ENCODE peak calls at places on chromosomes 6 and 20, in seven cellular contexts. One of them, this sample, is unnamed.
A peak's percentile ranks its signal among the peaks of the same experiment; 100 is the strongest.

GRCh38 chr6:170291271-170292110 is 613 bp upstream of the DLL1 start:
- DNase-seq in suprapubic skin: peak; percentile 89
- DNase-seq in naive thymus-derived CD4-positive, alpha-beta T cell: peak; percentile 54
- DNase-seq in HAP-1: no peak
- DNase-seq in Karpas-422: no peak
- DNase-seq in lower lobe of right lung: peak; percentile 68
- DNase-seq in spleen: peak; percentile 89
- DNase-seq in this sample: peak; percentile 43

GRCh38 chr6:166313255-166314070 is 5.3 kb upstream of the PRR18 start:
- DNase-seq in HAP-1: peak; percentile 37
- DNase-seq in lower lobe of right lung: no peak
- DNase-seq in spleen: no peak
- DNase-seq in Karpas-422: peak; percentile 87
- DNase-seq in suprapubic skin: no peak
- DNase-seq in naive thymus-derived CD4-positive, alpha-beta T cell: no peak
- DNase-seq in this sample: peak; percentile 41

GRCh38 chr6:69044534-69044933 is 409.5 kb downstream of the ADGRB3 start:
- DNase-seq in HAP-1: no peak
- DNase-seq in naive thymus-derived CD4-positive, alpha-beta T cell: no peak
- DNase-seq in suprapubic skin: no peak
- DNase-seq in spleen: no peak
- DNase-seq in Karpas-422: no peak
- DNase-seq in lower lobe of right lung: no peak
- DNase-seq in this sample: no peak

GRCh38 chr20:53816872-53817398 is 223.3 kb upstream of the ZNF217 start:
- DNase-seq in HAP-1: no peak
- DNase-seq in suprapubic skin: no peak
- DNase-seq in lower lobe of right lung: no peak
- DNase-seq in naive thymus-derived CD4-positive, alpha-beta T cell: no peak
- DNase-seq in Karpas-422: no peak
- DNase-seq in spleen: no peak
- DNase-seq in this sample: no peak

GRCh38 chr20:25537890-25538289 is 47.4 kb downstream of the NINL start:
- DNase-seq in spleen: no peak
- DNase-seq in Karpas-422: no peak
- DNase-seq in suprapubic skin: no peak
- DNase-seq in naive thymus-derived CD4-positive, alpha-beta T cell: no peak
- DNase-seq in lower lobe of right lung: no peak
- DNase-seq in HAP-1: no peak
- DNase-seq in this sample: no peak

GRCh38 chr6:107344383-107344782 is 115.0 kb downstream of the PDSS2 start:
- DNase-seq in HAP-1: no peak
- DNase-seq in lower lobe of right lung: no peak
- DNase-seq in spleen: no peak
- DNase-seq in naive thymus-derived CD4-positive, alpha-beta T cell: no peak
- DNase-seq in suprapubic skin: no peak
- DNase-seq in Karpas-422: no peak
- DNase-seq in this sample: no peak

GRCh38 chr20:52103469-52103910 is 88.1 kb downstream of the ZFP64 start:
- DNase-seq in lower lobe of right lung: no peak
- DNase-seq in HAP-1: no peak
- DNase-seq in spleen: no peak
- DNase-seq in suprapubic skin: no peak
- DNase-seq in Karpas-422: no peak
- DNase-seq in naive thymus-derived CD4-positive, alpha-beta T cell: no peak
- DNase-seq in this sample: no peak

GRCh38 chr6:150631283-150631981 is 31.7 kb downstream of the PLEKHG1 start:
- DNase-seq in spleen: peak; percentile 82
- DNase-seq in Karpas-422: peak; percentile 67
- DNase-seq in naive thymus-derived CD4-positive, alpha-beta T cell: no peak
- DNase-seq in HAP-1: no peak
- DNase-seq in lower lobe of right lung: no peak
- DNase-seq in suprapubic skin: no peak
- DNase-seq in this sample: no peak

GRCh38 chr20:11207749-11208502 is 534.1 kb upstream of the JAG1 start:
- DNase-seq in naive thymus-derived CD4-positive, alpha-beta T cell: no peak
- DNase-seq in lower lobe of right lung: no peak
- DNase-seq in HAP-1: no peak
- DNase-seq in Karpas-422: no peak
- DNase-seq in spleen: no peak
- DNase-seq in suprapubic skin: no peak
- DNase-seq in this sample: no peak

GRCh38 chr20:20551409-20551808 is 161.0 kb downstream of the RALGAPA2 start:
- DNase-seq in spleen: no peak
- DNase-seq in lower lobe of right lung: no peak
- DNase-seq in naive thymus-derived CD4-positive, alpha-beta T cell: no peak
- DNase-seq in suprapubic skin: no peak
- DNase-seq in HAP-1: no peak
- DNase-seq in Karpas-422: no peak
- DNase-seq in this sample: no peak

GRCh38 chr20:57310821-57311514 is 18.6 kb upstream of the SPO11 start:
- DNase-seq in lower lobe of right lung: no peak
- DNase-seq in Karpas-422: no peak
- DNase-seq in spleen: peak; percentile 39
- DNase-seq in HAP-1: no peak
- DNase-seq in naive thymus-derived CD4-positive, alpha-beta T cell: no peak
- DNase-seq in suprapubic skin: no peak
- DNase-seq in this sample: no peak

GRCh38 chr6:137024172-137024990 is 20.4 kb downstream of the IL20RA start:
- DNase-seq in lower lobe of right lung: no peak
- DNase-seq in naive thymus-derived CD4-positive, alpha-beta T cell: no peak
- DNase-seq in spleen: no peak
- DNase-seq in HAP-1: no peak
- DNase-seq in Karpas-422: no peak
- DNase-seq in suprapubic skin: no peak
- DNase-seq in this sample: no peak

GRCh38 chr6:132190815-132191175 is 210.5 kb downstream of the MOXD1 start:
- DNase-seq in spleen: no peak
- DNase-seq in lower lobe of right lung: no peak
- DNase-seq in naive thymus-derived CD4-positive, alpha-beta T cell: no peak
- DNase-seq in Karpas-422: no peak
- DNase-seq in suprapubic skin: no peak
- DNase-seq in HAP-1: no peak
- DNase-seq in this sample: no peak

GRCh38 chr20:57713951-57714350 is 4.1 kb upstream of the PMEPA1 start:
- DNase-seq in spleen: no peak
- DNase-seq in naive thymus-derived CD4-positive, alpha-beta T cell: no peak
- DNase-seq in HAP-1: no peak
- DNase-seq in lower lobe of right lung: no peak
- DNase-seq in Karpas-422: no peak
- DNase-seq in suprapubic skin: no peak
- DNase-seq in this sample: no peak

GRCh38 chr6:81465859-81466258 is 286.6 kb downstream of the TENT5A start:
- DNase-seq in naive thymus-derived CD4-positive, alpha-beta T cell: no peak
- DNase-seq in spleen: no peak
- DNase-seq in suprapubic skin: no peak
- DNase-seq in HAP-1: no peak
- DNase-seq in Karpas-422: peak; percentile 41
- DNase-seq in lower lobe of right lung: no peak
- DNase-seq in this sample: no peak

GRCh38 chr6:104639671-104640070 is 220.0 kb downstream of the HACE1 start:
- DNase-seq in lower lobe of right lung: no peak
- DNase-seq in naive thymus-derived CD4-positive, alpha-beta T cell: no peak
- DNase-seq in spleen: no peak
- DNase-seq in HAP-1: no peak
- DNase-seq in suprapubic skin: no peak
- DNase-seq in Karpas-422: no peak
- DNase-seq in this sample: no peak

GRCh38 chr6:85764844-85765243 is 122.2 kb upstream of the SYNCRIP start:
- DNase-seq in HAP-1: no peak
- DNase-seq in lower lobe of right lung: no peak
- DNase-seq in Karpas-422: no peak
- DNase-seq in naive thymus-derived CD4-positive, alpha-beta T cell: no peak
- DNase-seq in spleen: no peak
- DNase-seq in suprapubic skin: no peak
- DNase-seq in this sample: no peak

GRCh38 chr6:44706011-44706410 is 318.5 kb downstream of the CDC5L start:
- DNase-seq in lower lobe of right lung: no peak
- DNase-seq in HAP-1: no peak
- DNase-seq in suprapubic skin: no peak
- DNase-seq in naive thymus-derived CD4-positive, alpha-beta T cell: no peak
- DNase-seq in Karpas-422: no peak
- DNase-seq in spleen: no peak
- DNase-seq in this sample: no peak

GRCh38 chr6:13762648-13763441 is 51.2 kb upstream of the RANBP9 start:
- DNase-seq in suprapubic skin: peak; percentile 82
- DNase-seq in HAP-1: no peak
- DNase-seq in lower lobe of right lung: no peak
- DNase-seq in Karpas-422: no peak
- DNase-seq in spleen: no peak
- DNase-seq in naive thymus-derived CD4-positive, alpha-beta T cell: peak; percentile 33
- DNase-seq in this sample: peak; percentile 18

GRCh38 chr20:51385941-51386530 is 156.5 kb downstream of the NFATC2 start:
- DNase-seq in spleen: peak; percentile 74
- DNase-seq in suprapubic skin: peak; percentile 44
- DNase-seq in lower lobe of right lung: no peak
- DNase-seq in naive thymus-derived CD4-positive, alpha-beta T cell: no peak
- DNase-seq in Karpas-422: peak; percentile 82
- DNase-seq in HAP-1: no peak
- DNase-seq in this sample: peak; percentile 35

GRCh38 chr6:148745926-148746325 is 904 bp upstream of the UST start:
- DNase-seq in spleen: no peak
- DNase-seq in lower lobe of right lung: no peak
- DNase-seq in Karpas-422: no peak
- DNase-seq in naive thymus-derived CD4-positive, alpha-beta T cell: no peak
- DNase-seq in HAP-1: no peak
- DNase-seq in suprapubic skin: no peak
- DNase-seq in this sample: no peak

GRCh38 chr20:44070139-44070900 is 116.7 kb downstream of the JPH2 start:
- DNase-seq in spleen: no peak
- DNase-seq in lower lobe of right lung: no peak
- DNase-seq in HAP-1: no peak
- DNase-seq in suprapubic skin: no peak
- DNase-seq in naive thymus-derived CD4-positive, alpha-beta T cell: peak; percentile 79
- DNase-seq in Karpas-422: no peak
- DNase-seq in this sample: peak; percentile 78

GRCh38 chr6:124057448-124057847 is 253.8 kb downstream of the NKAIN2 start:
- DNase-seq in HAP-1: no peak
- DNase-seq in suprapubic skin: no peak
- DNase-seq in Karpas-422: no peak
- DNase-seq in lower lobe of right lung: no peak
- DNase-seq in spleen: no peak
- DNase-seq in naive thymus-derived CD4-positive, alpha-beta T cell: no peak
- DNase-seq in this sample: no peak

GRCh38 chr6:113433506-113433991 is 423.6 kb upstream of the MARCKS start:
- DNase-seq in naive thymus-derived CD4-positive, alpha-beta T cell: no peak
- DNase-seq in suprapubic skin: peak; percentile 77
- DNase-seq in Karpas-422: no peak
- DNase-seq in HAP-1: no peak
- DNase-seq in spleen: no peak
- DNase-seq in lower lobe of right lung: peak; percentile 59
- DNase-seq in this sample: no peak

GRCh38 chr20:64064145-64064698 is 1.2 kb downstream of the TCEA2 start:
- DNase-seq in lower lobe of right lung: no peak
- DNase-seq in naive thymus-derived CD4-positive, alpha-beta T cell: no peak
- DNase-seq in spleen: no peak
- DNase-seq in HAP-1: no peak
- DNase-seq in suprapubic skin: no peak
- DNase-seq in Karpas-422: peak; percentile 62
- DNase-seq in this sample: no peak
- H3K4me3 ChIP-seq in lower lobe of right lung: peak overlapping the region; percentile 92
- H3K4me3 ChIP-seq in naive thymus-derived CD4-positive, alpha-beta T cell: no peak overlapping the region
- H3K4me3 ChIP-seq in spleen: peak overlapping the region; percentile 87
- H3K4me3 ChIP-seq in HAP-1: peak overlapping the region; percentile 76
- H3K4me3 ChIP-seq in suprapubic skin: peak overlapping the region; percentile 89
- H3K4me3 ChIP-seq in Karpas-422: peak overlapping the region; percentile 85
- H3K4me3 ChIP-seq in this sample: no peak overlapping the region

GRCh38 chr20:23156842-23157423 is 70.8 kb upstream of the CD93 start:
- DNase-seq in naive thymus-derived CD4-positive, alpha-beta T cell: no peak
- DNase-seq in Karpas-422: no peak
- DNase-seq in lower lobe of right lung: no peak
- DNase-seq in HAP-1: no peak
- DNase-seq in spleen: no peak
- DNase-seq in suprapubic skin: no peak
- DNase-seq in this sample: no peak
- H3K4me1 ChIP-seq in naive thymus-derived CD4-positive, alpha-beta T cell: no peaks in the 10 kb centered on the region
- H3K4me1 ChIP-seq in Karpas-422: peaks cover 60% of the 10 kb centered on the region
- H3K4me1 ChIP-seq in lower lobe of right lung: peaks cover 75% of the 10 kb centered on the region
- H3K4me1 ChIP-seq in HAP-1: no peaks in the 10 kb centered on the region
- H3K4me1 ChIP-seq in spleen: peaks cover 13% of the 10 kb centered on the region
- H3K4me1 ChIP-seq in suprapubic skin: peaks cover 68% of the 10 kb centered on the region
- H3K4me1 ChIP-seq in this sample: peaks cover 24% of the 10 kb centered on the region

DNA sequence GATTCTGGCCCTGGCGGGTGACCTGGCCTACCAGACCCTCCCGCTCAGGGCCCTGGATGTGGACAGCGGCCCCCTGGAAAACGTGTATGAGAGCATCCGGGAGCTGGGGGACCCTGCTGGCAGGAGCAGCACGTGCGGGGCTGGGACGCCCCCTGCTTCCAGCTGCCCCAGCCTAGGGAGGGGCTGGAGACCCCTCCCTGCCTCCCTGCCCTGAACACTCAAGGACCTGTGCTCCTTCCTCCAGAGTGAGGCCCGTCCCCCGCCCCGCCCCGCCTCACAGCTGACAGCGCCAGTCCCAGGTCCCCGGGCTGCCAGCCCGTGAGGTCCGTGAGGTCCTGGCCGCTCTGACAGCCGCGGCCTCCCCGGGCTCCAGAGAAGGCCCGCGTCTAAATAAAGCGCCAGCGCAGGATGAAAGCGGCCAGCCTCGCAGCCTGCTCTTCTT is 868 bp upstream of the SLC2A4RG start:
- DNase-seq in suprapubic skin: no peak
- DNase-seq in naive thymus-derived CD4-positive, alpha-beta T cell: peak; percentile 41
- DNase-seq in lower lobe of right lung: peak; percentile 79
- DNase-seq in spleen: peak; percentile 92
- DNase-seq in HAP-1: no peak
- DNase-seq in Karpas-422: no peak
- DNase-seq in this sample: peak; percentile 63
- H3K36me3 ChIP-seq in suprapubic skin: peaks cover 45% of the 10 kb centered on the region
- H3K36me3 ChIP-seq in naive thymus-derived CD4-positive, alpha-beta T cell: no peaks in the 10 kb centered on the region
- H3K36me3 ChIP-seq in lower lobe of right lung: peaks cover 48% of the 10 kb centered on the region
- H3K36me3 ChIP-seq in spleen: peaks cover 35% of the 10 kb centered on the region
- H3K36me3 ChIP-seq in HAP-1: peaks cover 29% of the 10 kb centered on the region
- H3K36me3 ChIP-seq in Karpas-422: no peaks in the 10 kb centered on the region
- H3K36me3 ChIP-seq in this sample: peaks cover 22% of the 10 kb centered on the region

GRCh38 chr6:56686429-56686828 is 43.7 kb upstream of the DST start:
- DNase-seq in HAP-1: no peak
- DNase-seq in Karpas-422: no peak
- DNase-seq in suprapubic skin: no peak
- DNase-seq in naive thymus-derived CD4-positive, alpha-beta T cell: no peak
- DNase-seq in lower lobe of right lung: no peak
- DNase-seq in spleen: no peak
- DNase-seq in this sample: no peak

GRCh38 chr6:56689663-56690062 is 47.0 kb upstream of the DST start:
- DNase-seq in HAP-1: no peak
- DNase-seq in lower lobe of right lung: no peak
- DNase-seq in Karpas-422: no peak
- DNase-seq in spleen: no peak
- DNase-seq in suprapubic skin: no peak
- DNase-seq in naive thymus-derived CD4-positive, alpha-beta T cell: no peak
- DNase-seq in this sample: no peak

GRCh38 chr6:56689114-56689513 is 46.4 kb upstream of the DST start:
- DNase-seq in naive thymus-derived CD4-positive, alpha-beta T cell: no peak
- DNase-seq in Karpas-422: no peak
- DNase-seq in suprapubic skin: no peak
- DNase-seq in HAP-1: no peak
- DNase-seq in spleen: no peak
- DNase-seq in lower lobe of right lung: no peak
- DNase-seq in this sample: no peak

GRCh38 chr6:56690519-56691200 is 48.0 kb upstream of the DST start:
- DNase-seq in suprapubic skin: no peak
- DNase-seq in Karpas-422: no peak
- DNase-seq in spleen: no peak
- DNase-seq in lower lobe of right lung: no peak
- DNase-seq in HAP-1: no peak
- DNase-seq in naive thymus-derived CD4-positive, alpha-beta T cell: no peak
- DNase-seq in this sample: no peak

GRCh38 chr6:56688521-56688920 is 45.8 kb upstream of the DST start:
- DNase-seq in spleen: no peak
- DNase-seq in suprapubic skin: no peak
- DNase-seq in naive thymus-derived CD4-positive, alpha-beta T cell: no peak
- DNase-seq in lower lobe of right lung: no peak
- DNase-seq in Karpas-422: no peak
- DNase-seq in HAP-1: no peak
- DNase-seq in this sample: no peak
- H3K4me3 ChIP-seq in spleen: no peak overlapping the region
- H3K4me3 ChIP-seq in suprapubic skin: no peak overlapping the region
- H3K4me3 ChIP-seq in naive thymus-derived CD4-positive, alpha-beta T cell: no peak overlapping the region
- H3K4me3 ChIP-seq in lower lobe of right lung: peak overlapping the region; percentile 42
- H3K4me3 ChIP-seq in Karpas-422: no peak overlapping the region
- H3K4me3 ChIP-seq in HAP-1: no peak overlapping the region
- H3K4me3 ChIP-seq in this sample: no peak overlapping the region

This sample was measured in CD4-positive, alpha-beta memory T cell.